ENCODE peak calls at places on chromosome 3, in ten cellular contexts. C, Y, X, G, V, O, A, N, Q and U are unnamed samples.

GRCh38 chr3:194395767-194396527 is 3.1 kb downstream of the GP5 start:
- DNase-seq in N (no peak), X (no peak), G (no peak), Y (no peak), O (no peak), A (no peak), C (no peak), Q (no peak), V (no peak), U (no peak)

GRCh38 chr3:82157952-82158351 is 396.5 kb upstream of the GBE1 start:
- DNase-seq in A (no peak), N (no peak), X (peak), Y (no peak), V (no peak), C (no peak), G (peak), O (no peak), Q (no peak), U (peak)

GRCh38 chr3:143594217-143594616 is 254.1 kb downstream of the SLC9A9 start:
- DNase-seq in A (no peak), O (no peak), Q (no peak), V (no peak), Y (peak), C (no peak), X (no peak), G (no peak), N (no peak), U (no peak)

GRCh38 chr3:15579071-15579470 is 22.3 kb downstream of the HACL1 start:
- DNase-seq in A (no peak), N (no peak), Y (no peak), V (no peak), G (no peak), C (no peak), Q (no peak), O (no peak), X (no peak), U (no peak)

GRCh38 chr3:12831582-12831866 is 9.8 kb downstream of the RPL32 start:
- DNase-seq in O (no peak), G (no peak), Y (no peak), V (no peak), A (no peak), N (no peak), Q (no peak), X (no peak), C (no peak), U (no peak)

GRCh38 chr3:108406661-108407206 is 103.7 kb downstream of the MYH15 start:
- DNase-seq in C (no peak), A (peak), V (peak), G (peak), Q (peak), O (no peak), X (peak), Y (no peak), N (peak), U (peak)

GRCh38 chr3:9809615-9810356 is at the start of gene TTLL3:
- DNase-seq in O (peak), C (no peak), Q (peak), N (peak), X (peak), Y (peak), V (peak), A (peak), G (peak), U (peak)

GRCh38 chr3:85678713-85679112 is 719.9 kb downstream of the CADM2 start:
- DNase-seq in N (no peak), Q (no peak), C (no peak), X (no peak), A (no peak), G (no peak), V (no peak), Y (no peak), O (no peak), U (no peak)

GRCh38 chr3:127629462-127630403 is 748 bp downstream of the PODXL2 start:
- DNase-seq in G (no peak), C (no peak), X (no peak), N (no peak), O (no peak), V (no peak), Y (peak), A (no peak), Q (no peak), U (no peak)

GRCh38 chr3:187014417-187014864 is 84.1 kb downstream of the ST6GAL1 start:
- DNase-seq in O (no peak), Q (no peak), A (no peak), V (no peak), G (no peak), N (no peak), Y (no peak), C (peak), X (no peak), U (peak)

GRCh38 chr3:56787784-56788256 is 13.9 kb downstream of the ARHGEF3 start:
- DNase-seq in X (no peak), A (peak), Y (no peak), G (no peak), V (no peak), N (no peak), C (no peak), O (no peak), Q (no peak), U (no peak)

GRCh38 chr3:141413387-141414140 is 45.3 kb downstream of the ZBTB38 start:
- DNase-seq in C (no peak), O (no peak), X (no peak), N (no peak), Q (no peak), Y (no peak), V (no peak), G (peak), A (no peak), U (no peak)

GRCh38 chr3:127735767-127736693 is 63.3 kb downstream of the ABTB1 start:
- DNase-seq in X (peak), O (no peak), Q (no peak), A (peak), G (peak), Y (no peak), N (no peak), V (peak), C (peak), U (peak)

GRCh38 chr3:157542711-157543485 is 39.7 kb upstream of the VEPH1 start:
- DNase-seq in A (peak), Q (peak), Y (peak), V (no peak), G (peak), N (peak), C (no peak), X (peak), O (peak), U (peak)

GRCh38 chr3:39317571-39318169 is 11.8 kb upstream of the CCR8 start:
- DNase-seq in N (no peak), Y (no peak), V (no peak), X (no peak), O (no peak), C (no peak), G (no peak), Q (no peak), A (no peak), U (no peak)

GRCh38 chr3:54313418-54313817 is 191.1 kb downstream of the CACNA2D3 start:
- DNase-seq in N (no peak), O (no peak), Q (no peak), V (no peak), C (no peak), A (no peak), X (no peak), Y (no peak), G (no peak), U (no peak)

GRCh38 chr3:122576174-122576940 is 1.1 kb upstream of the PARP15 start:
- DNase-seq in V (peak), A (peak), O (no peak), N (no peak), X (no peak), Q (no peak), Y (no peak), C (no peak), G (peak), U (no peak)

GRCh38 chr3:129989391-129989790 is 14.9 kb downstream of the TRH start:
- DNase-seq in Q (no peak), V (no peak), A (no peak), X (no peak), N (no peak), O (no peak), Y (no peak), C (no peak), G (no peak), U (no peak)

GRCh38 chr3:146142757-146143156 is 18.2 kb downstream of the PLOD2 start:
- DNase-seq in Q (no peak), A (no peak), G (peak), V (no peak), N (no peak), O (no peak), X (peak), C (no peak), Y (no peak), U (peak)

GRCh38 chr3:148816427-148816826 is 11.2 kb upstream of the CPB1 start:
- DNase-seq in Q (no peak), Y (no peak), V (no peak), A (no peak), C (no peak), O (no peak), X (no peak), G (no peak), N (no peak), U (no peak)

GRCh38 chr3:116253511-116253910 is 191.8 kb downstream of the LSAMP start:
- DNase-seq in Q (no peak), N (no peak), O (no peak), X (peak), Y (no peak), C (no peak), G (no peak), V (no peak), A (no peak), U (no peak)

GRCh38 chr3:49199244-49199899 is 28.0 kb downstream of the KLHDC8B start:
- DNase-seq in A (peak), C (peak), G (peak), O (no peak), V (no peak), Y (peak), Q (no peak), X (peak), N (no peak), U (no peak)

GRCh38 chr3:66520716-66521115 is 19.9 kb upstream of the LRIG1 start:
- DNase-seq in X (peak), Q (no peak), O (no peak), Y (no peak), N (no peak), G (peak), A (no peak), V (no peak), C (no peak), U (no peak)

GRCh38 chr3:180996415-180996932 is 6.9 kb upstream of the DNAJC19 start:
- DNase-seq in O (no peak), X (no peak), A (no peak), V (no peak), C (no peak), Y (no peak), G (no peak), N (no peak), Q (no peak), U (no peak)

GRCh38 chr3:111863942-111864341 is 4.9 kb downstream of the PHLDB2 start:
- DNase-seq in V (no peak), X (no peak), A (no peak), G (no peak), Y (no peak), Q (no peak), C (no peak), N (no peak), O (no peak), U (no peak)

GRCh38 chr3:30438121-30438520 is 168.3 kb upstream of the TGFBR2 start:
- DNase-seq in Y (no peak), O (no peak), Q (no peak), X (no peak), A (no peak), V (no peak), N (no peak), C (no peak), G (no peak), U (no peak)

GRCh38 chr3:175432338-175433025 is 573.3 kb downstream of the NAALADL2 start:
- DNase-seq in V (no peak), X (peak), C (peak), Y (no peak), A (no peak), N (no peak), O (no peak), G (peak), Q (no peak), U (peak)

GRCh38 chr3:147397155-147397888 is 9.0 kb downstream of the ZIC4 start:
- DNase-seq in G (no peak), X (peak), A (no peak), O (no peak), Y (no peak), Q (peak), V (no peak), N (no peak), C (no peak), U (no peak)

GRCh38 chr3:170414202-170414663 is 4.4 kb upstream of the CLDN11 start:
- DNase-seq in O (no peak), V (peak), Y (no peak), Q (peak), X (peak), A (peak), C (peak), N (no peak), G (peak), U (peak)

DNA sequence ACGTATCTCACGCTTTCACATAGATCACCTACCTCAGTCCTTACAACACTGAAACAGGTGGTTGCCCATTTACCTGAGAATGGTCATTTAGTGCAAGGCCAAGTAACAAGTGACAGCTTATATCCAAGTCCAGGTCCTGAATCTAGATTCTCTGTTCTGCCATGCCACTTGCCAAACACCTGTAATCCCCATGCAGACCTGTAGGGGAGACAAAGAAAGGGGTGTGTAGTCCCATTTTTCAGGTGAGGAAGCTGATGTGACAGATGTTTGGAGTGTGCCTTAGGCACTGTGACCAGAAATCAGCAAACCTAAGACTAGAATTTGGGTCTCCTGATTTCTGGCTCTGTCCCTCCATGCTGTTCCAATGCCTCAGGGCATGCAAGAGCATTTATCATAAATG is 12.7 kb downstream of the ZNF35 start:
- DNase-seq in V (no peak), O (no peak), X (no peak), A (no peak), N (no peak), Q (no peak), G (no peak), Y (no peak), C (no peak), U (no peak)
- TF ChIP-seq CTCF in V (no peak), O (peak), X (peak), A (no peak), N (peak), Q (peak), G (peak), Y (no peak), C (peak), U (peak)

GRCh38 chr3:160956785-160957184 is 148.4 kb downstream of the B3GALNT1 start:
- DNase-seq in V (peak), N (no peak), Y (no peak), G (peak), Q (no peak), C (no peak), A (peak), X (peak), O (no peak), U (no peak)
- TF ChIP-seq CTCF in V (peak), N (no peak), Y (no peak), G (peak), Q (no peak), C (peak), A (peak), X (peak), O (no peak), U (peak)

GRCh38 chr3:52512105-52512504 is 17.0 kb downstream of the STAB1 start:
- DNase-seq in X (no peak), C (no peak), N (no peak), V (no peak), G (no peak), Q (no peak), Y (no peak), A (no peak), O (no peak), U (no peak)

GRCh38 chr3:52512727-52513126 is 17.6 kb downstream of the STAB1 start:
- DNase-seq in O (no peak), Q (no peak), G (no peak), N (no peak), Y (no peak), X (no peak), V (no peak), C (no peak), A (no peak), U (no peak)

GRCh38 chr3:52507359-52507758 is 12.2 kb downstream of the STAB1 start:
- DNase-seq in N (no peak), V (no peak), X (peak), Q (no peak), A (no peak), O (no peak), G (peak), C (no peak), Y (no peak), U (peak)

GRCh38 chr3:52511509-52511908 is 16.4 kb downstream of the STAB1 start:
- DNase-seq in O (no peak), N (no peak), A (no peak), V (no peak), X (no peak), Y (no peak), C (no peak), Q (no peak), G (no peak), U (no peak)

DNA sequence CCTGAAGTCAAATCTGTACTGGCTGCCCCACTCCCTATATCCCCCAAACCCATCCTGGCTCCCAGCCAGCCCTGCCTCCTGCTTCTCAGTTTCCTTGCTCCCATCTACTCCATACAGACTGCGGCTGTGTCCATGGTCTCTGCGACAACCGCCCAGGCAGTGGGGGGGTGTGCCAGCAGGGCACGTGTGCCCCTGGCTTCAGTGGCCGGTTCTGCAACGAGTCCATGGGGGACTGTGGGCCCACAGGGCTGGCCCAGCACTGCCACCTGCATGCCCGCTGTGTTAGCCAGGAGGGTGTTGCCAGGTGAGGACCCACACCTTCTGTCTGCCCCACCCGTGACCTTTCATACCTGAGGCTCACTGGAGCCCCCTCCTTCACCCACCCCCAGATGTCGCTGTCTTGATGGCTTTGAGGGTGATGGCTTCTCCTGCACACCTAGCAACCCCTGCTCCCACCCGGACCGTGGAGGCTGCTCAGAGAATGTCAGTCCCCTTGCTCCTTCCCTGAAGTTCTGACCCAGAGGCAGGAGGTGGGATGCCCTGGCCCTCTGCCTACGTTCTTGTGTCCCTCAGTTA is 14.7 kb downstream of the STAB1 start:
- DNase-seq in O (no peak), Y (no peak), Q (no peak), G (no peak), A (no peak), X (no peak), C (no peak), N (no peak), V (no peak), U (no peak)
- TF ChIP-seq CTCF in O (no peak), Y (no peak), Q (no peak), G (no peak), A (no peak), X (no peak), C (no peak), N (no peak), V (no peak), U (peak)

GRCh38 chr3:79872483-79872882 is 104.7 kb upstream of the ROBO1 start:
- DNase-seq in Q (no peak), X (peak), N (no peak), A (no peak), C (no peak), V (no peak), Y (no peak), O (no peak), G (peak), U (no peak)
- TF ChIP-seq CTCF in Q (no peak), X (no peak), N (no peak), A (no peak), C (no peak), V (no peak), Y (no peak), O (no peak), G (no peak), U (no peak)

GRCh38 chr3:197298341-197298857 is at the start of gene DLG1:
- DNase-seq in Q (peak), G (peak), O (peak), V (peak), A (peak), C (peak), N (no peak), X (peak), Y (peak), U (peak)
- TF ChIP-seq CTCF in Q (no peak), G (no peak), O (no peak), V (no peak), A (no peak), C (no peak), N (no peak), X (no peak), Y (no peak), U (no peak)

DNA sequence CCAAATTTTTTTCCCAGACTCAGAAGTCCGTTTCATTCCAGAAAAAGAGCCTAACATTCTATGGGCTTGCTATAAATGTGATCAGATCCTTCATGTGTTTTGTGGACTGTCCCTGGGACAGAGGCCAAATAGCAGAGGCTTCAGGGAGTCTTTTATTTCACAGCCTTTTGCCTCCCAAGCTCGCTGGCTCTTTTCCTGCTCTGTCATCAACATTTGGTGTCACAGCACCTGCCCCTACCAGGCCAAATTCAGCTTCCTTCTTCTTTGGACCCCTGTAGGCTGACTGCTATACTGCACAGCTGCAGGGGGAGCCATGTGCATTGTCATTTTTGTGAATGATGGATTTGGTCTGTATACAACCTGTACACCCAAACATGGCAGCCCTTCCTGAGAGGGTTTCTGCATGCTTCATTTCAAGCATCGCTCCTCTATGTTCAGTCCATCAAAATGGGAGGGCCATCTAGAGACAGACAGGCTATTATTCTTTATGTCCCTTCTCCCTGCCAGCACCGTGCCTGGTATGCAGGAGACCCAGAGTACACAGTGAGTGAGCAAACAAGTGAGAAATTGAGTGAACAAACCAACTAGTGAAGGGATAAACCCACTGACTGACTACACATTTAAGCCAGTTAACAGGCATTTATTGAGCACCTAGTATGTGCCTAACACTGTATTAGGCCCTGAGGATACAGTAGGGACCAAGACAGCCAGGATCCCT is 17.9 kb upstream of the RPP14 start:
- DNase-seq in O (no peak), A (no peak), V (no peak), N (no peak), X (no peak), Q (no peak), G (no peak), Y (no peak), C (no peak), U (no peak)
- TF ChIP-seq CTCF in O (no peak), A (no peak), V (no peak), N (peak), X (no peak), Q (no peak), G (peak), Y (no peak), C (no peak), U (peak)

DNA sequence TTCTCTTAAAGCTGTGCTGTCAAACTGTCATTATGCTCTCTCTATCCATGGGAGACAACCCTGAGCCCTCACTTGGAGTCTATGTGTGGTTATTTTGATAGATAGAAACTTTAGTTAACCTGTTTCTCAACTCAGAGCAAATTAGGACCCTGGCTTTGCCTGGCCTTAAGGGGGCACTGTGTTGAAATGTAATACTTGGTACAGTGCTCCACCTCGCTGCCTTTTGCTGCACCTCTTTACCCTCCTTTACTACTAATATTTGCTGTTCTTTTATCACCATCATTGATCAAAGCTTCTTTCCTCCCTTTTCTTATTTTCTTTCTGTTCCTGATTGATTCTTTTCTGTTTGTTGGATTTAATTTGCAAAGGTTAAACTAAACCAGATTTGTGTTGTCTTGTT is 34.3 kb downstream of the STT3B start:
- DNase-seq in Q (peak), N (no peak), X (no peak), G (no peak), C (no peak), A (no peak), O (no peak), Y (no peak), V (no peak), U (peak)
- TF ChIP-seq CTCF in Q (peak), N (peak), X (peak), G (peak), C (peak), A (peak), O (peak), Y (no peak), V (peak), U (peak)

GRCh38 chr3:33023176-33024136 is 72.0 kb downstream of the CCR4 start:
- DNase-seq in O (no peak), Q (no peak), A (no peak), C (no peak), N (no peak), G (no peak), V (no peak), X (no peak), Y (no peak), U (no peak)
- TF ChIP-seq CTCF in O (no peak), Q (no peak), A (no peak), C (no peak), N (no peak), G (no peak), V (no peak), X (no peak), Y (no peak), U (no peak)

GRCh38 chr3:58496206-58496605 is 4.3 kb downstream of the KCTD6 start:
- DNase-seq in X (no peak), N (no peak), Q (no peak), C (no peak), G (no peak), V (no peak), O (no peak), Y (no peak), A (no peak), U (no peak)
- TF ChIP-seq CTCF in X (no peak), N (no peak), Q (no peak), C (no peak), G (no peak), V (no peak), O (no peak), Y (no peak), A (no peak), U (no peak)